ENCODE peak calls at places on chromosome 21, in nine cellular contexts. One of them, this sample, is unnamed.

GRCh38 chr21:30981403-30981802 is 56.9 kb downstream of the KRTAP19-8 start:
- DNase-seq in MM.1S: no peak
- DNase-seq in H1: no peak
- DNase-seq in HCT116: no peak
- DNase-seq in WERI-Rb-1: no peak
- DNase-seq in heart left ventricle: no peak
- DNase-seq in upper lobe of right lung: no peak
- DNase-seq in body of pancreas: no peak
- DNase-seq in cardiac muscle cell: no peak
- DNase-seq in this sample: no peak

GRCh38 chr21:36454079-36454478 is 25.8 kb downstream of the CLDN14 start:
- DNase-seq in MM.1S: no peak
- DNase-seq in H1: no peak
- DNase-seq in HCT116: no peak
- DNase-seq in WERI-Rb-1: no peak
- DNase-seq in heart left ventricle: no peak
- DNase-seq in upper lobe of right lung: no peak
- DNase-seq in body of pancreas: peak
- DNase-seq in cardiac muscle cell: no peak
- DNase-seq in this sample: no peak

GRCh38 chr21:38942617-38943245 is 137.0 kb downstream of the ETS2 start:
- DNase-seq in MM.1S: no peak
- DNase-seq in H1: no peak
- DNase-seq in HCT116: no peak
- DNase-seq in WERI-Rb-1: no peak
- DNase-seq in heart left ventricle: no peak
- DNase-seq in upper lobe of right lung: no peak
- DNase-seq in body of pancreas: no peak
- DNase-seq in cardiac muscle cell: no peak
- DNase-seq in this sample: peak

GRCh38 chr21:43189936-43190335 is 21.1 kb downstream of the CRYAA start:
- DNase-seq in MM.1S: no peak
- DNase-seq in H1: no peak
- DNase-seq in HCT116: no peak
- DNase-seq in WERI-Rb-1: peak
- DNase-seq in heart left ventricle: no peak
- DNase-seq in upper lobe of right lung: peak
- DNase-seq in body of pancreas: no peak
- DNase-seq in cardiac muscle cell: no peak
- DNase-seq in this sample: no peak

GRCh38 chr21:42666023-42666747 is 12.8 kb downstream of the PDE9A start:
- DNase-seq in MM.1S: no peak
- DNase-seq in H1: no peak
- DNase-seq in HCT116: no peak
- DNase-seq in WERI-Rb-1: no peak
- DNase-seq in heart left ventricle: no peak
- DNase-seq in upper lobe of right lung: no peak
- DNase-seq in body of pancreas: no peak
- DNase-seq in cardiac muscle cell: no peak
- DNase-seq in this sample: no peak

GRCh38 chr21:41100826-41101550 is 67.0 kb upstream of the BACE2 start:
- DNase-seq in MM.1S: no peak
- DNase-seq in H1: no peak
- DNase-seq in HCT116: no peak
- DNase-seq in WERI-Rb-1: no peak
- DNase-seq in heart left ventricle: no peak
- DNase-seq in upper lobe of right lung: no peak
- DNase-seq in body of pancreas: no peak
- DNase-seq in cardiac muscle cell: no peak
- DNase-seq in this sample: no peak

GRCh38 chr21:39097335-39097861 is 85.9 kb downstream of the PSMG1 start:
- DNase-seq in MM.1S: no peak
- DNase-seq in H1: no peak
- DNase-seq in HCT116: no peak
- DNase-seq in WERI-Rb-1: no peak
- DNase-seq in heart left ventricle: peak
- DNase-seq in upper lobe of right lung: no peak
- DNase-seq in body of pancreas: no peak
- DNase-seq in cardiac muscle cell: peak
- DNase-seq in this sample: no peak

GRCh38 chr21:25329227-25329626 is 278.1 kb downstream of the MRPL39 start:
- DNase-seq in MM.1S: no peak
- DNase-seq in H1: no peak
- DNase-seq in HCT116: no peak
- DNase-seq in WERI-Rb-1: no peak
- DNase-seq in heart left ventricle: no peak
- DNase-seq in upper lobe of right lung: no peak
- DNase-seq in body of pancreas: no peak
- DNase-seq in cardiac muscle cell: no peak
- DNase-seq in this sample: no peak

GRCh38 chr21:29096619-29097018 is 23.2 kb upstream of the CCT8 start:
- DNase-seq in MM.1S: no peak
- DNase-seq in H1: no peak
- DNase-seq in HCT116: no peak
- DNase-seq in WERI-Rb-1: no peak
- DNase-seq in heart left ventricle: no peak
- DNase-seq in upper lobe of right lung: no peak
- DNase-seq in body of pancreas: no peak
- DNase-seq in cardiac muscle cell: no peak
- DNase-seq in this sample: no peak

GRCh38 chr21:42199488-42200463 is 19.2 kb upstream of the ABCG1 start:
- DNase-seq in MM.1S: no peak
- DNase-seq in H1: no peak
- DNase-seq in HCT116: no peak
- DNase-seq in WERI-Rb-1: no peak
- DNase-seq in heart left ventricle: no peak
- DNase-seq in upper lobe of right lung: peak
- DNase-seq in body of pancreas: no peak
- DNase-seq in cardiac muscle cell: no peak
- DNase-seq in this sample: no peak

GRCh38 chr21:23887709-23888303 is 1719.5 kb downstream of the MRPL39 start:
- DNase-seq in MM.1S: peak
- DNase-seq in H1: no peak
- DNase-seq in HCT116: no peak
- DNase-seq in WERI-Rb-1: no peak
- DNase-seq in heart left ventricle: no peak
- DNase-seq in upper lobe of right lung: no peak
- DNase-seq in body of pancreas: no peak
- DNase-seq in cardiac muscle cell: no peak
- DNase-seq in this sample: no peak

GRCh38 chr21:20997633-20998455 is at the start of gene NCAM2:
- DNase-seq in MM.1S: peak
- DNase-seq in H1: no peak
- DNase-seq in HCT116: no peak
- DNase-seq in WERI-Rb-1: peak
- DNase-seq in heart left ventricle: peak
- DNase-seq in upper lobe of right lung: peak
- DNase-seq in body of pancreas: peak
- DNase-seq in cardiac muscle cell: peak
- DNase-seq in this sample: peak

GRCh38 chr21:41763996-41764395 is 2.9 kb downstream of the RIPK4 start:
- DNase-seq in MM.1S: no peak
- DNase-seq in H1: no peak
- DNase-seq in HCT116: no peak
- DNase-seq in WERI-Rb-1: no peak
- DNase-seq in heart left ventricle: no peak
- DNase-seq in upper lobe of right lung: no peak
- DNase-seq in body of pancreas: peak
- DNase-seq in cardiac muscle cell: no peak
- DNase-seq in this sample: no peak

GRCh38 chr21:28639742-28640141 is 352.9 kb downstream of the LTN1 start:
- DNase-seq in MM.1S: no peak
- DNase-seq in H1: no peak
- DNase-seq in HCT116: no peak
- DNase-seq in WERI-Rb-1: no peak
- DNase-seq in heart left ventricle: no peak
- DNase-seq in upper lobe of right lung: no peak
- DNase-seq in body of pancreas: no peak
- DNase-seq in cardiac muscle cell: no peak
- DNase-seq in this sample: no peak

DNA sequence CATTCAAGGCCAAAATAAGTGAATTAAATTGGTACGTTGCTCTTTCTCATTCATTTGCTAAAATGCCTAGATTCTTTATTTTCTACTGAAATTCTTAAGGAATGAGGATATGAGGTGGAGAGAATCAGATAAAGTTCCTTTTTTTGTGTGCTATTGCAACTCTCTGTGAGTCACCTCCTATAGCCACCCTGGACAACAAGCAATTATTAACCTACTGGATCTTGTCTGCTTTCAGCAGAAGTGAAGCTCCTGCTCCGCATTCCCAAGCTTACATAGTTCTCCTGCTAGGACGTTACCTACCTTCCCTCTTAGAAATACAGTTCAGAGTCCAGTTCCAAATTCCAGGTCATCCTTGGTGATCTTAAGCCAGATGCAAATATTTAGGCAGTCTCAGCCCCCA is 4.8 kb upstream of the KCNJ6 start:
- DNase-seq in MM.1S: no peak
- DNase-seq in H1: no peak
- DNase-seq in HCT116: no peak
- DNase-seq in WERI-Rb-1: no peak
- DNase-seq in heart left ventricle: no peak
- DNase-seq in upper lobe of right lung: no peak
- DNase-seq in body of pancreas: no peak
- DNase-seq in cardiac muscle cell: no peak
- DNase-seq in this sample: no peak
- H3K27ac ChIP-seq in MM.1S: no peak
- H3K27ac ChIP-seq in H1: no peak
- H3K27ac ChIP-seq in HCT116: no peak
- H3K27ac ChIP-seq in WERI-Rb-1: no peak
- H3K27ac ChIP-seq in heart left ventricle: no peak
- H3K27ac ChIP-seq in upper lobe of right lung: no peak
- H3K27ac ChIP-seq in body of pancreas: no peak
- H3K27ac ChIP-seq in cardiac muscle cell: no peak
- H3K27ac ChIP-seq in this sample: no peak

DNA sequence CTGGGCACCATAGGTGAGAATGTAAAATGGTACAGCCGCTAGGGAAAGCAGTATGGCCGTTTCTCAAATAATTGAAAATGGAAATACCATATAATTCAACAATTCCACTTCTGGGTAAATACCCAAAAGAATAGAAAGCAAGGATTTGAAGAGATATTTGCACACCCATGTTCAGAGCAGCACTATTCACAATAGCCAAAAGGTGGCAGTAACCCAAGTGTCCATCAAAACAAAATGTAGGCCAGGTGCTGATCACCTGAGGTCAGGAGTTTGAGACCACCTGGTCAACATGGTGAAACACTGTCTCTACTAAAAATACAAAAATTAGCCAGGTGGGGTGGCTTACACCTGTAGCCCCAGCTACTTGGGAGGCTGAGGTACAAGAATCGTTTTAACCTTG is 62.1 kb downstream of the OLIG1 start:
- DNase-seq in MM.1S: peak
- DNase-seq in H1: no peak
- DNase-seq in HCT116: no peak
- DNase-seq in WERI-Rb-1: no peak
- DNase-seq in heart left ventricle: no peak
- DNase-seq in upper lobe of right lung: no peak
- DNase-seq in body of pancreas: no peak
- DNase-seq in cardiac muscle cell: no peak
- DNase-seq in this sample: no peak
- TF ChIP-seq CTCF in MM.1S: peak
- TF ChIP-seq CTCF in H1: peak
- TF ChIP-seq CTCF in HCT116: peak
- TF ChIP-seq CTCF in WERI-Rb-1: peak
- TF ChIP-seq CTCF in heart left ventricle: no peak
- TF ChIP-seq CTCF in upper lobe of right lung: peak
- TF ChIP-seq CTCF in body of pancreas: no peak
- TF ChIP-seq CTCF in cardiac muscle cell: peak
- TF ChIP-seq CTCF in this sample: no peak

GRCh38 chr21:45651921-45652320 is 8.4 kb downstream of the PCBP3 start:
- DNase-seq in MM.1S: no peak
- DNase-seq in H1: no peak
- DNase-seq in HCT116: no peak
- DNase-seq in WERI-Rb-1: no peak
- DNase-seq in heart left ventricle: no peak
- DNase-seq in upper lobe of right lung: no peak
- DNase-seq in body of pancreas: no peak
- DNase-seq in cardiac muscle cell: no peak
- DNase-seq in this sample: no peak
- H3K4me3 ChIP-seq in MM.1S: no peak
- H3K4me3 ChIP-seq in H1: no peak
- H3K4me3 ChIP-seq in HCT116: no peak
- H3K4me3 ChIP-seq in WERI-Rb-1: no peak
- H3K4me3 ChIP-seq in heart left ventricle: no peak
- H3K4me3 ChIP-seq in upper lobe of right lung: no peak
- H3K4me3 ChIP-seq in body of pancreas: no peak
- H3K4me3 ChIP-seq in cardiac muscle cell: no peak
- H3K4me3 ChIP-seq in this sample: no peak

GRCh38 chr21:44964381-44964780 is 24.6 kb downstream of the SLX9 start:
- DNase-seq in MM.1S: no peak
- DNase-seq in H1: no peak
- DNase-seq in HCT116: no peak
- DNase-seq in WERI-Rb-1: no peak
- DNase-seq in heart left ventricle: peak
- DNase-seq in upper lobe of right lung: no peak
- DNase-seq in body of pancreas: no peak
- DNase-seq in cardiac muscle cell: no peak
- DNase-seq in this sample: no peak
- H3K27ac ChIP-seq in MM.1S: no peak
- H3K27ac ChIP-seq in H1: no peak
- H3K27ac ChIP-seq in HCT116: no peak
- H3K27ac ChIP-seq in WERI-Rb-1: no peak
- H3K27ac ChIP-seq in heart left ventricle: no peak
- H3K27ac ChIP-seq in upper lobe of right lung: no peak
- H3K27ac ChIP-seq in body of pancreas: no peak
- H3K27ac ChIP-seq in cardiac muscle cell: no peak
- H3K27ac ChIP-seq in this sample: no peak

This sample was measured in dorsolateral prefrontal cortex.